ENCODE peak calls at places on chromosomes 5 and 9, in four cellular contexts. One of them, this sample, is unnamed.

GRCh38 chr9:123927625-123928308 is 2.2 kb downstream of the DENND1A start:
- DNase-seq in choroid plexus epithelial cell: peak
- DNase-seq in B cell: no peak
- DNase-seq in Peyer's patch: peak
- DNase-seq in this sample: peak

GRCh38 chr5:2007906-2008437 is 125.2 kb upstream of the IRX4 start:
- DNase-seq in B cell: no peak
- DNase-seq in Peyer's patch: no peak
- DNase-seq in choroid plexus epithelial cell: peak
- DNase-seq in this sample: no peak

GRCh38 chr9:92726971-92727715 is 37.5 kb downstream of the BICD2 start:
- DNase-seq in B cell: no peak
- DNase-seq in choroid plexus epithelial cell: peak
- DNase-seq in Peyer's patch: peak
- DNase-seq in this sample: no peak

GRCh38 chr5:72402959-72403628 is 82.9 kb downstream of the PTCD2 start:
- DNase-seq in B cell: no peak
- DNase-seq in choroid plexus epithelial cell: peak
- DNase-seq in Peyer's patch: no peak
- DNase-seq in this sample: no peak

GRCh38 chr5:66171349-66172344 is 27.5 kb downstream of the SREK1 start:
- DNase-seq in B cell: peak
- DNase-seq in Peyer's patch: peak
- DNase-seq in choroid plexus epithelial cell: peak
- DNase-seq in this sample: peak

GRCh38 chr9:120544441-120544840 is 35.5 kb downstream of the CDK5RAP2 start:
- DNase-seq in B cell: no peak
- DNase-seq in choroid plexus epithelial cell: no peak
- DNase-seq in Peyer's patch: no peak
- DNase-seq in this sample: no peak

GRCh38 chr5:35920890-35921289 is 17.5 kb downstream of the CAPSL start:
- DNase-seq in B cell: no peak
- DNase-seq in Peyer's patch: no peak
- DNase-seq in choroid plexus epithelial cell: peak
- DNase-seq in this sample: no peak

GRCh38 chr9:130243882-130244170 is 21.7 kb upstream of the HMCN2 start:
- DNase-seq in choroid plexus epithelial cell: no peak
- DNase-seq in Peyer's patch: no peak
- DNase-seq in B cell: no peak
- DNase-seq in this sample: no peak

GRCh38 chr5:89024082-89024481 is 141.1 kb upstream of the MEF2C start:
- DNase-seq in choroid plexus epithelial cell: no peak
- DNase-seq in B cell: no peak
- DNase-seq in Peyer's patch: no peak
- DNase-seq in this sample: no peak

GRCh38 chr5:106094128-106094726 is 1576.5 kb downstream of the EFNA5 start:
- DNase-seq in B cell: no peak
- DNase-seq in Peyer's patch: no peak
- DNase-seq in choroid plexus epithelial cell: peak
- DNase-seq in this sample: no peak

GRCh38 chr5:155728146-155728856 is 598.7 kb upstream of the SGCD start:
- DNase-seq in choroid plexus epithelial cell: peak
- DNase-seq in B cell: peak
- DNase-seq in Peyer's patch: no peak
- DNase-seq in this sample: no peak

GRCh38 chr9:110255417-110256141 is 728 bp downstream of the TXN start:
- DNase-seq in choroid plexus epithelial cell: peak
- DNase-seq in B cell: peak
- DNase-seq in Peyer's patch: peak
- DNase-seq in this sample: peak

GRCh38 chr9:128946945-128947422 is 419 bp downstream of the DOLK start:
- DNase-seq in choroid plexus epithelial cell: peak
- DNase-seq in Peyer's patch: peak
- DNase-seq in B cell: no peak
- DNase-seq in this sample: no peak

GRCh38 chr5:2173067-2173466 is 290.3 kb upstream of the IRX4 start:
- DNase-seq in B cell: no peak
- DNase-seq in Peyer's patch: no peak
- DNase-seq in choroid plexus epithelial cell: no peak
- DNase-seq in this sample: no peak

GRCh38 chr5:108379722-108380530 is 2.0 kb downstream of the FBXL17 start:
- DNase-seq in B cell: no peak
- DNase-seq in Peyer's patch: no peak
- DNase-seq in choroid plexus epithelial cell: peak
- DNase-seq in this sample: no peak

GRCh38 chr5:142115937-142116614 is 7.5 kb downstream of the NDFIP1 start:
- DNase-seq in Peyer's patch: no peak
- DNase-seq in B cell: no peak
- DNase-seq in choroid plexus epithelial cell: peak
- DNase-seq in this sample: no peak

GRCh38 chr5:54630738-54631369 is 113.3 kb downstream of the SNX18 start:
- DNase-seq in Peyer's patch: no peak
- DNase-seq in B cell: no peak
- DNase-seq in choroid plexus epithelial cell: no peak
- DNase-seq in this sample: no peak

GRCh38 chr5:179287071-179287470 is 58.2 kb downstream of the ADAMTS2 start:
- DNase-seq in choroid plexus epithelial cell: no peak
- DNase-seq in Peyer's patch: no peak
- DNase-seq in B cell: no peak
- DNase-seq in this sample: no peak

GRCh38 chr9:93947409-93948070 is 7.6 kb downstream of the BARX1 start:
- DNase-seq in Peyer's patch: no peak
- DNase-seq in B cell: no peak
- DNase-seq in choroid plexus epithelial cell: no peak
- DNase-seq in this sample: no peak

GRCh38 chr5:90134892-90135291 is 274.7 kb downstream of the CETN3 start:
- DNase-seq in B cell: no peak
- DNase-seq in Peyer's patch: no peak
- DNase-seq in choroid plexus epithelial cell: peak
- DNase-seq in this sample: no peak

GRCh38 chr5:172115541-172115982 is 72.5 kb downstream of the STK10 start:
- DNase-seq in B cell: no peak
- DNase-seq in choroid plexus epithelial cell: no peak
- DNase-seq in Peyer's patch: no peak
- DNase-seq in this sample: no peak

GRCh38 chr5:80698369-80698768 is 43.6 kb upstream of the DHFR start:
- DNase-seq in B cell: no peak
- DNase-seq in choroid plexus epithelial cell: no peak
- DNase-seq in Peyer's patch: no peak
- DNase-seq in this sample: no peak

GRCh38 chr9:90059436-90059835 is 454.6 kb downstream of the GADD45G start:
- DNase-seq in B cell: no peak
- DNase-seq in choroid plexus epithelial cell: no peak
- DNase-seq in Peyer's patch: no peak
- DNase-seq in this sample: no peak

GRCh38 chr5:74201334-74202081 is 439.0 kb downstream of the ENC1 start:
- DNase-seq in B cell: no peak
- DNase-seq in choroid plexus epithelial cell: peak
- DNase-seq in Peyer's patch: peak
- DNase-seq in this sample: peak

GRCh38 chr9:15403155-15403554 is 19.5 kb upstream of the SNAPC3 start:
- DNase-seq in choroid plexus epithelial cell: no peak
- DNase-seq in B cell: no peak
- DNase-seq in Peyer's patch: no peak
- DNase-seq in this sample: peak

GRCh38 chr5:91499943-91500531 is 116.9 kb upstream of the ARRDC3 start:
- DNase-seq in B cell: no peak
- DNase-seq in choroid plexus epithelial cell: peak
- DNase-seq in Peyer's patch: no peak
- DNase-seq in this sample: peak

GRCh38 chr5:59097116-59097515 is 514.2 kb downstream of the RAB3C start:
- DNase-seq in B cell: no peak
- DNase-seq in choroid plexus epithelial cell: peak
- DNase-seq in Peyer's patch: no peak
- DNase-seq in this sample: no peak

GRCh38 chr9:108884701-108885100 is 22.6 kb downstream of the ACTL7A start:
- DNase-seq in Peyer's patch: no peak
- DNase-seq in choroid plexus epithelial cell: no peak
- DNase-seq in B cell: no peak
- DNase-seq in this sample: no peak

GRCh38 chr9:35277649-35278359 is 116.0 kb downstream of the UNC13B start:
- DNase-seq in choroid plexus epithelial cell: peak
- DNase-seq in B cell: no peak
- DNase-seq in Peyer's patch: no peak
- DNase-seq in this sample: no peak

GRCh38 chr5:166373817-166374216 is 1917.6 kb upstream of the WWC1 start:
- DNase-seq in B cell: no peak
- DNase-seq in Peyer's patch: no peak
- DNase-seq in choroid plexus epithelial cell: no peak
- DNase-seq in this sample: no peak

GRCh38 chr5:59845733-59846132 is 47.8 kb downstream of the PDE4D start:
- DNase-seq in Peyer's patch: no peak
- DNase-seq in B cell: no peak
- DNase-seq in choroid plexus epithelial cell: peak
- DNase-seq in this sample: no peak

GRCh38 chr5:93794954-93795353 is 53.6 kb upstream of the POU5F2 start:
- DNase-seq in choroid plexus epithelial cell: no peak
- DNase-seq in Peyer's patch: no peak
- DNase-seq in B cell: no peak
- DNase-seq in this sample: no peak

GRCh38 chr5:1961952-1962595 is 79.3 kb upstream of the IRX4 start:
- DNase-seq in choroid plexus epithelial cell: no peak
- DNase-seq in B cell: no peak
- DNase-seq in Peyer's patch: no peak
- DNase-seq in this sample: no peak

GRCh38 chr9:117744856-117745389 is 40.7 kb downstream of the TLR4 start:
- DNase-seq in choroid plexus epithelial cell: no peak
- DNase-seq in Peyer's patch: no peak
- DNase-seq in B cell: peak
- DNase-seq in this sample: peak

GRCh38 chr9:89364664-89365531 is 46.6 kb downstream of the SECISBP2 start:
- DNase-seq in B cell: no peak
- DNase-seq in Peyer's patch: peak
- DNase-seq in choroid plexus epithelial cell: no peak
- DNase-seq in this sample: no peak

GRCh38 chr5:65105301-65105700 is 336.6 kb downstream of the CWC27 start:
- DNase-seq in Peyer's patch: no peak
- DNase-seq in B cell: no peak
- DNase-seq in choroid plexus epithelial cell: no peak
- DNase-seq in this sample: peak

DNA sequence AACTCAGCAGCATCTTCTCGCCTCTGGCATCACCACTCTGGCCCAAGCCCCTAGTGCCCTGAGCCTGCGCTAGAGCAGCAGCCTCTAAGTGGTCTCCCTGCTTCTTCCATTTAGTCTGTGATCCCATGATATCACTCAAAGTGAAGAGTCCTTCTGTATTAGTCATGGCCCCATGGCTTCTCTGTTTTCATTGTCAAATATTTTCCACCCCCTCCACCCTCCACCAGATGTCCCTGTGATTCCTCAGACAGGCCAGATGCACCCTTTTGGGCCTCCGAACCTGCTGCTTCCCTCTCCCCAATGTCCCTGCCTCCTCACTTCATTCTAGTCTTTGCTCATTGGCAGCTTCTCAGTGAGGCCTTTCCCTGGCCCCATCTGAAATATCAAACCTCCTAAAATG is 299.2 kb downstream of the SPOCK1 start:
- DNase-seq in B cell: no peak
- DNase-seq in choroid plexus epithelial cell: peak
- DNase-seq in Peyer's patch: no peak
- DNase-seq in this sample: no peak
- TF ChIP-seq CTCF in B cell: no peak
- TF ChIP-seq CTCF in choroid plexus epithelial cell: no peak
- TF ChIP-seq CTCF in Peyer's patch: no peak
- TF ChIP-seq CTCF in this sample: no peak

DNA sequence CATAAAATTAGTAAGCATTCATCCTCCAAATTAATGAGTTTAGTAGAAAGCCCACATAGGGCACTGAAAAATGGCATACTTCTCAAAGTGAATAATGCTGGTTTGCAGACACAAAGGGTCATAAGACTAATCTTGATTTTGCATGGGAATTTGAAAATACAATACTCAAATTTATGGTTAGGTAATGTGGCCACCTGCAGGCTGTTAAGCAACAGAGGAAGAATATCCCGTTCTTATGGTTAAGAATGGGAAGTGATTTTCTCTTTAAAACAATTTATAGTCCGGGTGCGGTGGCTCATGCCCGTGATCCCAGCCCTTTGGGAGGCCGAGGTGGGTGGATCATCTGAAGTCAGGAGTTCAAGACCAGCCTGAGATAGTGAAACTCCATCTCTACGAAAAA is 9.4 kb upstream of the PLCXD3 start:
- DNase-seq in choroid plexus epithelial cell: peak
- DNase-seq in B cell: no peak
- DNase-seq in Peyer's patch: no peak
- DNase-seq in this sample: no peak
- TF ChIP-seq CTCF in choroid plexus epithelial cell: peak
- TF ChIP-seq CTCF in B cell: no peak
- TF ChIP-seq CTCF in Peyer's patch: no peak
- TF ChIP-seq CTCF in this sample: no peak

GRCh38 chr9:4225291-4226119 is 74.4 kb downstream of the GLIS3 start:
- DNase-seq in B cell: no peak
- DNase-seq in Peyer's patch: no peak
- DNase-seq in choroid plexus epithelial cell: peak
- DNase-seq in this sample: no peak
- TF ChIP-seq CTCF in B cell: no peak
- TF ChIP-seq CTCF in Peyer's patch: no peak
- TF ChIP-seq CTCF in choroid plexus epithelial cell: peak
- TF ChIP-seq CTCF in this sample: peak

GRCh38 chr5:102089883-102090282 is 206.2 kb downstream of the SLCO4C1 start:
- DNase-seq in B cell: no peak
- DNase-seq in Peyer's patch: no peak
- DNase-seq in choroid plexus epithelial cell: no peak
- DNase-seq in this sample: no peak

GRCh38 chr5:102090770-102091169 is 205.3 kb downstream of the SLCO4C1 start:
- DNase-seq in B cell: no peak
- DNase-seq in choroid plexus epithelial cell: peak
- DNase-seq in Peyer's patch: no peak
- DNase-seq in this sample: peak
- TF ChIP-seq CTCF in B cell: no peak
- TF ChIP-seq CTCF in choroid plexus epithelial cell: peak
- TF ChIP-seq CTCF in Peyer's patch: no peak
- TF ChIP-seq CTCF in this sample: peak

GRCh38 chr9:77649109-77649812 is 1.1 kb upstream of the GNA14 start:
- DNase-seq in B cell: no peak
- DNase-seq in Peyer's patch: no peak
- DNase-seq in choroid plexus epithelial cell: peak
- DNase-seq in this sample: no peak
- TF ChIP-seq CTCF in B cell: no peak
- TF ChIP-seq CTCF in Peyer's patch: no peak
- TF ChIP-seq CTCF in choroid plexus epithelial cell: peak
- TF ChIP-seq CTCF in this sample: no peak

GRCh38 chr5:23332650-23333251 is 174.7 kb upstream of the PRDM9 start:
- DNase-seq in B cell: no peak
- DNase-seq in Peyer's patch: no peak
- DNase-seq in choroid plexus epithelial cell: peak
- DNase-seq in this sample: no peak
- TF ChIP-seq CTCF in B cell: no peak
- TF ChIP-seq CTCF in Peyer's patch: no peak
- TF ChIP-seq CTCF in choroid plexus epithelial cell: peak
- TF ChIP-seq CTCF in this sample: no peak